ENCODE peak calls at places on chromosomes 3 and 15, in four cellular contexts. N is neural progenitor cell, Z is gastrocnemius medialis, Y is left ventricle myocardium inferior. X is an unnamed sample.
A peak's percentile ranks its signal among the peaks of the same experiment; 100 is the strongest.

GRCh38 chr15:58546635-58547627 is 115.1 kb downstream of the LIPC start:
- DNase-seq in N (no peak), Y (peak; percentile 60), Z (peak; percentile 85), X (no peak)

GRCh38 chr15:74209560-74209958 is 7.0 kb upstream of the STRA6 start:
- DNase-seq in Z (no peak), N (no peak), Y (no peak), X (no peak)

GRCh38 chr15:88465633-88466219 is 1.5 kb downstream of the MRPL46 start:
- DNase-seq in Y (no peak), N (no peak), Z (peak; percentile 28), X (no peak)

GRCh38 chr15:67003586-67003985 is 61.8 kb upstream of the SMAD3 start:
- DNase-seq in Z (no peak), Y (no peak), N (no peak), X (no peak)

GRCh38 chr15:99226802-99227201 is 22.6 kb downstream of the TTC23 start:
- DNase-seq in Y (no peak), N (no peak), Z (no peak), X (no peak)

GRCh38 chr3:56878046-56878445 is 76.3 kb upstream of the ARHGEF3 start:
- DNase-seq in N (no peak), Y (no peak), Z (no peak), X (no peak)

GRCh38 chr15:63372753-63373152 is 8.9 kb downstream of the CA12 start:
- DNase-seq in N (no peak), Y (no peak), Z (no peak), X (no peak)

GRCh38 chr3:13076255-13076654 is 3.0 kb upstream of the IQSEC1 start:
- DNase-seq in Y (no peak), Z (no peak), N (no peak), X (no peak)

GRCh38 chr3:44506961-44507360 is 29.5 kb upstream of the ZNF445 start:
- DNase-seq in N (no peak), Z (no peak), Y (no peak), X (no peak)

GRCh38 chr3:44506556-44506955 is 29.1 kb upstream of the ZNF445 start:
- DNase-seq in Z (no peak), N (no peak), Y (no peak), X (no peak)

GRCh38 chr3:44499149-44499898 is 21.9 kb upstream of the ZNF445 start:
- DNase-seq in Y (no peak), Z (no peak), N (no peak), X (no peak)

GRCh38 chr3:44504566-44504965 is 27.1 kb upstream of the ZNF445 start:
- DNase-seq in N (no peak), Y (no peak), Z (no peak), X (no peak)

GRCh38 chr3:44501971-44502370 is 24.5 kb upstream of the ZNF445 start:
- DNase-seq in N (no peak), Z (no peak), Y (no peak), X (no peak)
- H3K9me3 ChIP-seq in N (peaks cover 20% of the 10 kb centered on the region), Z (peaks cover 3% of the 10 kb centered on the region), Y (peaks cover 62% of the 10 kb centered on the region), X (no peaks in the 10 kb centered on the region)

GRCh38 chr15:80367661-80368060 is 36.5 kb upstream of the ARNT2 start:
- DNase-seq in N (no peak), Z (no peak), Y (no peak), X (no peak)

GRCh38 chr15:80371924-80372323 is 32.3 kb upstream of the ARNT2 start:
- DNase-seq in Y (no peak), Z (no peak), N (no peak), X (no peak)

DNA sequence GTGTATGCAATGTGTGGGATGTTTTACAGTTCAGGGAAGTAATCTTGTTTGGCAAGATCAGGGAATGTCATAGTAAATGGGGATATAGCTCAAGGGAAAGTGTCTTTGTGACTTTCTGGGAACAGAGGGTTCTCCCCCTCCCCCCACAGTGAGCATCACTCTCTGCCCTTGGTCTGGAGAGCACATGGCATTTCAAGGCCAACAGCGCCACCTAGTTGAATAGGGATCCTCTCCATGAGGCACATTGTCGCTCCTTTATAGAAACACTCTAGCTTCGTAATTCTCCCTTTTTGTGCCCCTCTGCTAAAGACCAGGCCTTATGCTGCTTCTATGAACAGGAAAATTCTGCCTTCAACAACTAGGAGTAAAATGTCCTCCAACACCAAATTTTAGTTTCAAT is 37.1 kb upstream of the ARNT2 start:
- DNase-seq in Z (no peak), N (peak; percentile 34), Y (no peak), X (no peak)
- H3K9me3 ChIP-seq in Z (no peaks in the 10 kb centered on the region), N (peaks cover 3% of the 10 kb centered on the region), Y (peaks cover 49% of the 10 kb centered on the region), X (no peaks in the 10 kb centered on the region)

GRCh38 chr15:22241451-22241850 is 161.1 kb downstream of the OR4M2 start:
- DNase-seq in Z (no peak), Y (no peak), N (no peak), X (no peak)
- H3K9me3 ChIP-seq in Z (no peaks in the 10 kb centered on the region), Y (peaks cover 5% of the 10 kb centered on the region), N (peaks cover 48% of the 10 kb centered on the region), X (no peaks in the 10 kb centered on the region)

DNA sequence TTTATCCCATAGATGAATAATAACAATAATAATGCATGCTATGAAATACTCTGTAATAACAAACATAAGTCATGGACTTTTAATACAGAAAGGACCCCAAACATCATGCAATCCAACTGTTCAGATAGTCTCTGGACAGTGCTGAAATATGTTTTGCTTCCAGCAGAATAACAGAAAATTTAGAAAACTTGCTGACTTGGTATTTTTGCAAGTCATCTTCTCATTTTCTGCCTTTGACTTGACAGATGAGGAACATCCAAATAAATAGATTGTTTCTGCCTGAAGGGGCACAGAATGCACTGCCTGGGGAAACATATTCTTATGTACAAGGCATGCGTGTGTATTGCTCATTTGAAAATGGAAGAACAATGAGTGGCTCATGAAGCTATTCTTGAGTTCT is 442.4 kb upstream of the GRM7 start:
- DNase-seq in Z (no peak), N (no peak), Y (no peak), X (no peak)
- H3K9me3 ChIP-seq in Z (no peaks in the 10 kb centered on the region), N (no peaks in the 10 kb centered on the region), Y (peaks cover 1% of the 10 kb centered on the region), X (no peaks in the 10 kb centered on the region)

DNA sequence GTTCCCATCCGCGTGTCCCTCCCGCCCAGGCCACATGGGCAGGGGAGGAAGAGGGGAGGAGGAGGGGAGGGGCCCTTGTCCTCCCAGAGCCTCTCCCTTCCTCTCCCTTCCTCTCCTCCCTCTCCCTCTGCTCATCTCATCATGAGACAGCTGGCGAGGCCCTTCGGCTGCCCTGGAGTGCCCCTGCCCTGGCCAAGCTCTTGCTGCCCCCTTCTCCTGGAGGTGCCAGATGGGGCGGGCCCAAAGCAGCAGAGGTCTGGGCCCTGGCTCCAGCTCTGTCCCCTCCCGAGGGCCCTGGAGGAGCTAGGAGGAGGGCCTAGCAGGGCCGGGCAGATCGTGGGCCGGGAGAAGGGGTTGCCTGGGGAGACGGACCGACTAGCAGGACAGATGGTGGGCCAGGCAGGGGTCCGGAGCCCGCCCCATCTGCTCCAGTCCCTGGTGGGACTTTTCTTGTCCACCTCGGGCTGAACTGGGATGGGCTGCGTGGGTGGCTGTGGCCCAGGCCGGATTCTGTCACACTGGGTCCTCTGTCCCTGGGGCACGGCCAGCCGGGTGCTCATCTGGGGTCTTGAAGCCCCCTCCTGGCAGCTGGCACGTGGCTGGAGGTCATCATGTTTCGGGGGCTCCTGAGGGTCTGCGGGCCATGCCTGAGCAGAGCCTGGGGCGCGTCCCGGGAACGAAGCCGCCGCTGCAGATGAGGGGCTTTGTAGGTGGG is 183.4 kb downstream of the GOLGA6L6 start:
- DNase-seq in N (no peak), Y (no peak), Z (no peak), X (no peak)
- H3K9me3 ChIP-seq in N (peaks cover 80% of the 10 kb centered on the region), Y (no peaks in the 10 kb centered on the region), Z (no peaks in the 10 kb centered on the region), X (no peaks in the 10 kb centered on the region)

DNA sequence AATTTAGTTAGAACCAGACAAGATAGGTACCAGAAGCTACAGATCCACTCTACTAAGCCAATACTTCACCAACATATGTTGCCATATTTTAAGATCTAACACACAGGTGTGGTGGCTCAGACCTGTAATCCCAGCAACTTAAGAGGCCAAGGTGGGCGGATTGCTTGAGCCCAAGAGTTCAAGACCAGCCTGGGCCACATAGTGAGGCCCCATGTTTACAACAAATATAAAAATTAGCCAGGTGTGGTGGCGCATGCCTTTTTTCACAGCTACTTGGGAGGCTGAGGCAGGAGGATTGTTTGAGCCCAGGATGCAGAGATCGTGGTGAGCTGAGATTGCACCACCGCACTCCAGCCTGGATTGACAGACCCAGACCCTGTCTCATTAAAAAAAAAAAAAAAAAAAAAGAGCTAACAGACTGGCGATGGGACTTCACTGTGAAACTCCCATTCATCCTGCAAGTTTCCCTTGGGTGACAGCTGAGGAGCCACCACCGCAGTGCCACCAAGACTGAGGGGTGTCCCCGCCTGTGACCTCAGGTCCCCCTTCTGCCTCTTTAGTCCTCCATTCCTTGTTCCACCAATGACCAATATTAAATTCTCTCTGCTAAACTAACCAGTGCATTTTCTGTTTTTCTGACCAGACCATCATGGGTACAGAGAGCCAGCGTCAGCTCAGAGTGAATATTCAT is 163.3 kb downstream of the OR4M2 start:
- DNase-seq in N (no peak), Z (no peak), Y (no peak), X (no peak)
- H3K9me3 ChIP-seq in N (peaks cover 55% of the 10 kb centered on the region), Z (no peaks in the 10 kb centered on the region), Y (peaks cover 10% of the 10 kb centered on the region), X (no peaks in the 10 kb centered on the region)

GRCh38 chr3:155697542-155697941 is 47.3 kb downstream of the PLCH1 start:
- DNase-seq in Z (no peak), Y (no peak), N (no peak), X (no peak)
- H3K9me3 ChIP-seq in Z (no peaks in the 10 kb centered on the region), Y (no peaks in the 10 kb centered on the region), N (no peaks in the 10 kb centered on the region), X (no peaks in the 10 kb centered on the region)

DNA sequence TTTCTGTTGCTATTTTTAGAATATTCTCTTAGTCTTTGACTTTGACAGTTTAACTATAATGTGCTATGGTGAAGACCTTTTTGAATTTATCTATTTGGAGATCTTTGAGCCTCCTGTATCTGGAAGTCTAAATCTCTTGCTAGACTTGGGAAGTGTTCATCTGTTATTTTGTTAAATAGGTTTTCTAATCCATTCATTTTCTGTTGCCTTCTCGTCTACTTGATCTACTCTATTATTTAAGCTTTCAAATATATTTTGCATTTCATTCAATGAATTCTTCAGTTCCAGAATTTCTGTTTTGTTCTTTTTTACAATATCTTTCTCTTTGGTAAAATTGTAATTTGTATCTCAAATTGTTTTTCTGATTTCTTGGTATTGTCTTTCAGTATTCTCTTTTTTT is 47.8 kb downstream of the LEKR1 start:
- DNase-seq in Z (no peak), Y (no peak), N (no peak), X (no peak)
- H3K9me3 ChIP-seq in Z (no peaks in the 10 kb centered on the region), Y (peaks cover 71% of the 10 kb centered on the region), N (peaks cover 7% of the 10 kb centered on the region), X (no peaks in the 10 kb centered on the region)